ENCODE peak calls at places on chromosomes 3 and 15, in five cellular contexts. One of them, this sample, is unnamed.
A peak's percentile ranks its signal among the peaks of the same experiment; 100 is the strongest.

GRCh38 chr15:59169337-59169736 is 37.3 kb upstream of the LDHAL6B start:
- DNase-seq in testis: no peak
- DNase-seq in cardiac fibroblast: peak; percentile 88
- DNase-seq in WTC11: no peak
- DNase-seq in BJ: peak; percentile 80
- DNase-seq in this sample: peak; percentile 85

GRCh38 chr3:69488026-69488425 is 102.1 kb upstream of the FRMD4B start:
- DNase-seq in testis: no peak
- DNase-seq in cardiac fibroblast: no peak
- DNase-seq in BJ: no peak
- DNase-seq in WTC11: no peak
- DNase-seq in this sample: no peak

GRCh38 chr15:68410466-68411200 is 21.3 kb downstream of the ITGA11 start:
- DNase-seq in cardiac fibroblast: no peak
- DNase-seq in WTC11: no peak
- DNase-seq in testis: peak; percentile 4
- DNase-seq in BJ: no peak
- DNase-seq in this sample: no peak

GRCh38 chr3:160006282-160007163 is 17.9 kb downstream of the IL12A start:
- DNase-seq in testis: peak; percentile 63
- DNase-seq in cardiac fibroblast: peak; percentile 83
- DNase-seq in WTC11: peak; percentile 43
- DNase-seq in BJ: no peak
- DNase-seq in this sample: peak; percentile 83

GRCh38 chr15:78265752-78266224 is 1.4 kb downstream of the DNAJA4 start:
- DNase-seq in WTC11: no peak
- DNase-seq in testis: no peak
- DNase-seq in BJ: peak; percentile 50
- DNase-seq in cardiac fibroblast: peak; percentile 10
- DNase-seq in this sample: peak; percentile 11

GRCh38 chr15:54681578-54681977 is 515.2 kb downstream of the RSL24D1 start:
- DNase-seq in WTC11: no peak
- DNase-seq in cardiac fibroblast: no peak
- DNase-seq in testis: no peak
- DNase-seq in BJ: no peak
- DNase-seq in this sample: no peak

GRCh38 chr15:97401970-97402369 is 558.5 kb upstream of the ARRDC4 start:
- DNase-seq in WTC11: no peak
- DNase-seq in cardiac fibroblast: no peak
- DNase-seq in testis: no peak
- DNase-seq in BJ: no peak
- DNase-seq in this sample: no peak

GRCh38 chr15:64948916-64949315 is 37.2 kb downstream of the ANKDD1A start:
- DNase-seq in BJ: no peak
- DNase-seq in cardiac fibroblast: no peak
- DNase-seq in testis: no peak
- DNase-seq in WTC11: no peak
- DNase-seq in this sample: no peak

GRCh38 chr3:141279074-141279945 is 47.7 kb downstream of the PXYLP1 start:
- DNase-seq in BJ: no peak
- DNase-seq in cardiac fibroblast: peak; percentile 43
- DNase-seq in WTC11: no peak
- DNase-seq in testis: no peak
- DNase-seq in this sample: peak; percentile 27

GRCh38 chr3:178367817-178368617 is 168.2 kb upstream of the KCNMB2 start:
- DNase-seq in WTC11: no peak
- DNase-seq in BJ: no peak
- DNase-seq in cardiac fibroblast: peak; percentile 86
- DNase-seq in testis: no peak
- DNase-seq in this sample: no peak

GRCh38 chr3:121567649-121568048 is at the start of gene ARGFX:
- DNase-seq in WTC11: no peak
- DNase-seq in BJ: no peak
- DNase-seq in testis: no peak
- DNase-seq in cardiac fibroblast: no peak
- DNase-seq in this sample: no peak
- TF ChIP-seq CTCF in WTC11: no peak
- TF ChIP-seq CTCF in BJ: no peak
- TF ChIP-seq CTCF in testis: no peak
- TF ChIP-seq CTCF in cardiac fibroblast: no peak
- TF ChIP-seq CTCF in this sample: no peak

GRCh38 chr3:126835472-126836219 is 131.6 kb downstream of the CHCHD6 start:
- DNase-seq in BJ: peak; percentile 20
- DNase-seq in cardiac fibroblast: peak; percentile 33
- DNase-seq in testis: no peak
- DNase-seq in WTC11: no peak
- DNase-seq in this sample: peak; percentile 34
- TF ChIP-seq CTCF in BJ: peak; percentile 53
- TF ChIP-seq CTCF in cardiac fibroblast: peak; percentile 29
- TF ChIP-seq CTCF in testis: no peak
- TF ChIP-seq CTCF in WTC11: no peak
- TF ChIP-seq CTCF in this sample: no peak

DNA sequence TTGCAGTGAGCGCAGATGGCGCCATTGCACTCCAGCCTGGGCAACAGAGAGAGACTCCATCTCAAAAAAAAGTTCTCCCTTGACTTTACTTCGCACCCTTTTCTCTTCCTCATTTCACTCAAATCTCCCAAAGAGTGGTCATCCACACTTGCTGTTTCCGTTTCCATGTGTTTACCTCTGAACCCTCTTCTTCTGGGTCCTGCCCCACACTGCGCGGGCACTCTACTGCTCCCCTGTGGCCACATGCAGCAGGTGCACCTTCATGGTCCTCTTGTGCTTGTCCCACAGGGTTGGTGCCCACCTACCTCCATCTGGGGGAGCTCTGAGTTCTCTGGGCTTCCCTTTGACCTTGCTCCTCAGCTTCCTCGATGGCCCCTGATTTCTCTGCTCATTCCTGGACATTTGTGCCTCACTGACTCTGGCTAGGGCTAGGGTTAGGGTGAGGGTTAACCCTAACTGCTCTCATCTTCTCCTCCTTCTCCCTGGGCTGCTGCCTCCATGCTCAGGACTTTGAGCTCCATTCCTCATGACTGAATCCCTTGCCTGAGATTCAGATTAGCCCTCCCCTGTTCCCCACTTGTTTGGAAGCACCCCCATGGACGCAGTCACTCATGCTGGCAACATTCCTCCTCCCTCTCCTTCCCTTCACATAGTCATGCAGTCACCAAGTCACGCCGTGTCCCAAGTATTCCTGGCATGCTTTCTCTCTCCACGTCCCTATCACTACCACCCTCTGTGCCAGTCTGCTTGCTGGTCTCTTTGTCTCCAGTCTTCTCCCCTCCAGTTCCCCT is 26.6 kb upstream of the KY start:
- DNase-seq in testis: peak; percentile 55
- DNase-seq in WTC11: peak; percentile 80
- DNase-seq in cardiac fibroblast: peak; percentile 11
- DNase-seq in BJ: no peak
- DNase-seq in this sample: peak; percentile 47
- TF ChIP-seq CTCF in testis: no peak
- TF ChIP-seq CTCF in WTC11: peak; percentile 69
- TF ChIP-seq CTCF in cardiac fibroblast: peak; percentile 72
- TF ChIP-seq CTCF in BJ: peak; percentile 53
- TF ChIP-seq CTCF in this sample: peak; percentile 71

GRCh38 chr3:172982731-172983364 is 158.2 kb downstream of the SPATA16 start:
- DNase-seq in testis: no peak
- DNase-seq in cardiac fibroblast: peak; percentile 42
- DNase-seq in WTC11: no peak
- DNase-seq in BJ: no peak
- DNase-seq in this sample: peak; percentile 30
- TF ChIP-seq CTCF in testis: no peak
- TF ChIP-seq CTCF in cardiac fibroblast: peak; percentile 6
- TF ChIP-seq CTCF in WTC11: no peak
- TF ChIP-seq CTCF in BJ: no peak
- TF ChIP-seq CTCF in this sample: peak; percentile 14

GRCh38 chr3:25587094-25587493 is 77.6 kb downstream of the TOP2B start:
- DNase-seq in WTC11: no peak
- DNase-seq in cardiac fibroblast: no peak
- DNase-seq in testis: no peak
- DNase-seq in BJ: no peak
- DNase-seq in this sample: no peak
- TF ChIP-seq CTCF in WTC11: no peak
- TF ChIP-seq CTCF in cardiac fibroblast: no peak
- TF ChIP-seq CTCF in testis: no peak
- TF ChIP-seq CTCF in BJ: no peak
- TF ChIP-seq CTCF in this sample: no peak

DNA sequence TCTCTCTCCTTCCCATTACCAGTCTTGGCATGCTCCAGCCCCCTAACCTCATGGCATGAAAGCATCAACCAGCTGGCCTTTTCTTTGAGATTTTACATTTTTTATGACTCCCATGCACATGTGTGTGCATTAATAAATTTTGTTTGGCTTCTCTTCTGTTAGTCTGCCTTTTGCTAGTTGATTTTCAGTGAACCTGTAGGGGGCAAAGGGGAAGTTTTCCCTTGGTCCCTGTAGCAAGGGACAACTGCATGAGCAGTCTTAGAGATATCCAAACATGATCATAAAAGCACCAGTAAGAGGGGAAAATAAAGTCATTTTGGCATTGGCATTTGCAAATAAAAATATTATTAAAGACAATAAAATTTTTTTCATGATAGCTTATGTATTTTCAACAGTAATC is 73.7 kb downstream of the OXSM start:
- DNase-seq in BJ: no peak
- DNase-seq in WTC11: no peak
- DNase-seq in cardiac fibroblast: no peak
- DNase-seq in testis: no peak
- DNase-seq in this sample: no peak
- TF ChIP-seq CTCF in BJ: peak; percentile 5
- TF ChIP-seq CTCF in WTC11: no peak
- TF ChIP-seq CTCF in cardiac fibroblast: peak; percentile 21
- TF ChIP-seq CTCF in testis: no peak
- TF ChIP-seq CTCF in this sample: peak; percentile 5

DNA sequence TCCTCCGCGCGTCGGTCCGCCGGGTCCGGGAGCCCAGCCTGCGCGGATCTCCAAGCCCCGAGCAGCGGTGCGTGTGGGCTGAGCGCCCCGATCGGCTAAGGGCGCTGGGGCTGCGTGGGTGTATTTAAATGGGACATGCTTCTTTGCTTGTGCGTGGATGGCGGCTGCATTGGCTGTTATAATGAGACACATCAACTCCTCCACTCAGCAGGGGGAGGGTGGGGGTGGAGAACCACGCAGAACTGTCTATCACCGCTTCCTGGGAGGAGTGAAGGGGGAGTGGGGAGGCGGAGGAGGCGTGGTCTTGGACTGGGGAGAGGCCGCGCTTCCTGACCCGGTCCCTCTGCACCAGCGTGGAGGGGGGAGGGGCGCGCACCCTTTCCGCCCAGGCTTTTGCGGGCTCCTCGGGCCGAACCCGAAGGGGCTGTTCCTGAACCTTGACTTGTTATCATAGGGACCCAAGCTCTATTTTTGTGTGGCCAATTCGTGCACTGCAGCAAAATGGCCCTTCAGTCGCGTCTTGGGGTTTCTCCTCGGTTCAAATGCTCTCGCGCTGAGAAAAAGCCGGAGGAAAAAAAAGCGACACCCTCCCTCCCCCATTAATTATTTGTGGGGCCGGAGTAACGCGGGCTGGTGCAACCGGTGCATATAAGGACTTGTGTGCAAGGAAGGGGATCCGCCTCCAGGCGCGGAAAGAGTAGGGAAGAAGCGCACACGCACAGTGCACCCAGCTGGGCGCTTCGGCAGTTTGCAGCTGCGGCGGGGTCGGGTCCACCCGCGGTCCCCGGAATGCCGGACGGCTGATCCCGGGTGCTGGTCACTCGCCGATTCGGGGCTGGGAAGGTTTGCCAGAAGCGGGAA is at the start of gene TNIK:
- DNase-seq in cardiac fibroblast: peak; percentile 95
- DNase-seq in WTC11: peak; percentile 87
- DNase-seq in BJ: peak; percentile 44
- DNase-seq in testis: peak; percentile 98
- DNase-seq in this sample: peak; percentile 97
- TF ChIP-seq CTCF in cardiac fibroblast: peak; percentile 25
- TF ChIP-seq CTCF in WTC11: no peak
- TF ChIP-seq CTCF in BJ: peak; percentile 30
- TF ChIP-seq CTCF in testis: peak; percentile 34
- TF ChIP-seq CTCF in this sample: peak; percentile 26

This sample was measured in cardiac muscle cell.